ENCODE peak calls at places on chromosome 9, in six cellular contexts. M, J, G, V, S and B are unnamed samples.

GRCh38 chr9:124343533-124344290 is 71.5 kb downstream of the PSMB7 start:
- DNase-seq in M (no peak), V (no peak), G (no peak), J (no peak), S (no peak), B (no peak)

GRCh38 chr9:37324261-37324683 is 98.2 kb upstream of the GRHPR start:
- DNase-seq in S (no peak), J (no peak), G (peak), V (no peak), M (no peak), B (no peak)

GRCh38 chr9:15572200-15572599 is 19.4 kb downstream of the CCDC171 start:
- DNase-seq in G (no peak), V (no peak), J (no peak), M (no peak), S (no peak), B (no peak)

GRCh38 chr9:121699271-121700164 is 48.1 kb downstream of the DAB2IP start:
- DNase-seq in M (peak), J (no peak), S (no peak), V (peak), G (peak), B (no peak)

GRCh38 chr9:89911721-89912604 is 307.2 kb downstream of the GADD45G start:
- DNase-seq in J (peak), V (no peak), G (no peak), S (no peak), M (no peak), B (no peak)

GRCh38 chr9:76595645-76596044 is 136.7 kb downstream of the GCNT1 start:
- DNase-seq in G (no peak), V (no peak), J (no peak), M (no peak), S (no peak), B (no peak)

GRCh38 chr9:127170652-127171051 is 48.2 kb upstream of the ANGPTL2 start:
- DNase-seq in V (no peak), J (peak), M (no peak), S (no peak), G (no peak), B (no peak)

GRCh38 chr9:581673-582497 is 259.6 kb upstream of the DMRT1 start:
- DNase-seq in V (peak), M (no peak), J (no peak), S (no peak), G (no peak), B (no peak)

GRCh38 chr9:125544988-125545651 is 161.9 kb downstream of the MAPKAP1 start:
- DNase-seq in J (no peak), M (no peak), V (peak), S (peak), G (no peak), B (peak)

GRCh38 chr9:92342825-92343488 is 17.2 kb downstream of the CENPP start:
- DNase-seq in M (no peak), J (no peak), V (no peak), G (no peak), S (no peak), B (no peak)

GRCh38 chr9:32589083-32589713 is 16.2 kb upstream of the NDUFB6 start:
- DNase-seq in V (no peak), G (no peak), S (peak), M (no peak), J (no peak), B (peak)

GRCh38 chr9:22049411-22049810 is 40.3 kb upstream of the CDKN2B start:
- DNase-seq in J (no peak), S (no peak), V (no peak), M (no peak), G (no peak), B (no peak)

GRCh38 chr9:129938291-129938979 is 103.2 kb downstream of the USP20 start:
- DNase-seq in M (no peak), G (no peak), J (peak), S (peak), V (no peak), B (no peak)

GRCh38 chr9:72980600-72981265 is 27.9 kb upstream of the ALDH1A1 start:
- DNase-seq in G (no peak), S (no peak), M (no peak), J (no peak), V (no peak), B (no peak)